ENCODE peak calls at places on chromosomes 12 and 14, in five cellular contexts. Y is IMR-90, A is A549, O is adrenal gland, K is lung. S is an unnamed sample.

GRCh38 chr14:76920572-76921175 is 94.5 kb downstream of the LRRC74A start:
- DNase-seq in A (no peak), O (no peak), K (no peak), Y (no peak), S (no peak)

GRCh38 chr14:55514819-55515470 is 65.1 kb upstream of the KTN1 start:
- DNase-seq in Y (peak; percentile 87), O (no peak), K (no peak), A (no peak), S (peak; percentile 33)

GRCh38 chr12:52523825-52524224 is 3.6 kb upstream of the KRT5 start:
- DNase-seq in Y (no peak), K (no peak), O (no peak), A (no peak), S (no peak)

GRCh38 chr12:2318286-2318685 is 265.5 kb downstream of the CACNA1C start:
- DNase-seq in K (no peak), A (no peak), O (no peak), Y (no peak), S (no peak)

GRCh38 chr14:94689218-94689984 is 77.2 kb downstream of the SERPINA3 start:
- DNase-seq in A (peak; percentile 38), Y (peak; percentile 22), K (peak; percentile 39), O (peak; percentile 50), S (no peak)

GRCh38 chr12:110244829-110245228 is 36.2 kb upstream of the ATP2A2 start:
- DNase-seq in K (no peak), Y (no peak), O (no peak), A (peak; percentile 79), S (no peak)

GRCh38 chr14:34064349-34064748 is 113.5 kb upstream of the EGLN3 start:
- DNase-seq in O (no peak), A (no peak), K (peak; percentile 39), Y (peak; percentile 11), S (no peak)

GRCh38 chr12:124309231-124309630 is 14.3 kb downstream of the RFLNA start:
- DNase-seq in Y (no peak), K (no peak), A (no peak), O (no peak), S (no peak)

GRCh38 chr12:53298154-53298553 is 1.3 kb upstream of the MYG1 start:
- DNase-seq in Y (peak; percentile 97), O (no peak), A (no peak), K (no peak), S (peak; percentile 79)

GRCh38 chr12:78209851-78210493 is 379.3 kb downstream of the NAV3 start:
- DNase-seq in Y (peak; percentile 21), A (no peak), O (no peak), K (no peak), S (no peak)

GRCh38 chr14:35878272-35879140 is 52.4 kb downstream of the BRMS1L start:
- DNase-seq in O (peak; percentile 78), A (peak; percentile 74), K (no peak), Y (peak; percentile 93), S (peak; percentile 68)

GRCh38 chr12:111417784-111418593 is 12.3 kb downstream of the SH2B3 start:
- DNase-seq in Y (no peak), K (no peak), A (no peak), O (no peak), S (no peak)

GRCh38 chr12:93798752-93799151 is 121.6 kb downstream of the CRADD start:
- DNase-seq in K (no peak), A (no peak), O (no peak), Y (no peak), S (no peak)

GRCh38 chr12:26374934-26375333 is 179.6 kb downstream of the SSPN start:
- DNase-seq in K (no peak), Y (peak; percentile 52), A (no peak), O (no peak), S (no peak)

GRCh38 chr12:89893972-89894706 is 185.5 kb upstream of the ATP2B1 start:
- DNase-seq in A (peak; percentile 46), K (no peak), Y (peak; percentile 47), O (no peak), S (no peak)

GRCh38 chr14:73834258-73834620 is 17.4 kb upstream of the PTGR2 start:
- DNase-seq in A (no peak), O (no peak), K (no peak), Y (no peak), S (no peak)

GRCh38 chr12:9276990-9277389 is 68.8 kb upstream of the PZP start:
- DNase-seq in O (no peak), K (no peak), A (no peak), Y (no peak), S (no peak)

GRCh38 chr12:83826112-83826511 is 1086.5 kb downstream of the SLC6A15 start:
- DNase-seq in A (peak; percentile 46), Y (peak; percentile 28), K (no peak), O (peak; percentile 44), S (no peak)

GRCh38 chr12:52216107-52216506 is 16.9 kb upstream of the KRT7 start:
- DNase-seq in O (no peak), K (no peak), Y (peak; percentile 28), A (no peak), S (no peak)

GRCh38 chr12:71533703-71534102 is 94.1 kb downstream of the LGR5 start:
- DNase-seq in A (no peak), Y (no peak), K (no peak), O (no peak), S (no peak)

GRCh38 chr14:89340200-89340667 is 76.8 kb downstream of the FOXN3 start:
- DNase-seq in O (no peak), K (no peak), Y (peak; percentile 75), A (no peak), S (no peak)

GRCh38 chr12:1916396-1917171 is 1.9 kb downstream of the CACNA2D4 start:
- DNase-seq in Y (no peak), K (peak; percentile 25), A (no peak), O (peak; percentile 50), S (no peak)

GRCh38 chr12:122872815-122873361 is 23.0 kb downstream of the VPS37B start:
- DNase-seq in Y (no peak), A (no peak), O (no peak), K (no peak), S (no peak)

GRCh38 chr12:24608637-24609285 is 340.1 kb downstream of the BCAT1 start:
- DNase-seq in K (no peak), Y (peak; percentile 38), O (no peak), A (no peak), S (no peak)

GRCh38 chr12:128992116-128992515 is 138.8 kb downstream of the GLT1D1 start:
- DNase-seq in O (no peak), Y (no peak), A (no peak), K (no peak), S (no peak)

GRCh38 chr14:23494223-23494622 is 24.7 kb downstream of the NGDN start:
- DNase-seq in Y (peak; percentile 48), A (no peak), K (no peak), O (no peak), S (no peak)

GRCh38 chr14:59123975-59124374 is 64.5 kb upstream of the DAAM1 start:
- DNase-seq in A (peak; percentile 21), Y (peak; percentile 49), K (no peak), O (no peak), S (no peak)
- TF ChIP-seq CTCF in A (peak; percentile 57), Y (peak; percentile 63), K (no peak), O (no peak), S (peak; percentile 52)

GRCh38 chr12:48473061-48473460 is 702 bp downstream of the ANP32D start:
- DNase-seq in O (no peak), K (no peak), A (no peak), Y (no peak), S (no peak)
- H3K9me3 ChIP-seq in O (no peaks in the 10 kb centered on the region), K (peaks cover 10% of the 10 kb centered on the region), A (peaks cover 21% of the 10 kb centered on the region), Y (peaks cover 3% of the 10 kb centered on the region), S (no peaks in the 10 kb centered on the region)

GRCh38 chr12:133130038-133130807 is at the start of the genes ZNF10 and ZNF891:
- DNase-seq in O (peak; percentile 97), Y (peak; percentile 96), A (peak; percentile 99), K (peak; percentile 96), S (peak; percentile 90)
- H3K4me3 ChIP-seq in O (peak within 1 kb of the TSS; percentile 10), Y (peak within 1 kb of the TSS; percentile 98), A (peak within 1 kb of the TSS; percentile 70), K (peak within 1 kb of the TSS; percentile 79), S (peak within 1 kb of the TSS; percentile 71)

DNA sequence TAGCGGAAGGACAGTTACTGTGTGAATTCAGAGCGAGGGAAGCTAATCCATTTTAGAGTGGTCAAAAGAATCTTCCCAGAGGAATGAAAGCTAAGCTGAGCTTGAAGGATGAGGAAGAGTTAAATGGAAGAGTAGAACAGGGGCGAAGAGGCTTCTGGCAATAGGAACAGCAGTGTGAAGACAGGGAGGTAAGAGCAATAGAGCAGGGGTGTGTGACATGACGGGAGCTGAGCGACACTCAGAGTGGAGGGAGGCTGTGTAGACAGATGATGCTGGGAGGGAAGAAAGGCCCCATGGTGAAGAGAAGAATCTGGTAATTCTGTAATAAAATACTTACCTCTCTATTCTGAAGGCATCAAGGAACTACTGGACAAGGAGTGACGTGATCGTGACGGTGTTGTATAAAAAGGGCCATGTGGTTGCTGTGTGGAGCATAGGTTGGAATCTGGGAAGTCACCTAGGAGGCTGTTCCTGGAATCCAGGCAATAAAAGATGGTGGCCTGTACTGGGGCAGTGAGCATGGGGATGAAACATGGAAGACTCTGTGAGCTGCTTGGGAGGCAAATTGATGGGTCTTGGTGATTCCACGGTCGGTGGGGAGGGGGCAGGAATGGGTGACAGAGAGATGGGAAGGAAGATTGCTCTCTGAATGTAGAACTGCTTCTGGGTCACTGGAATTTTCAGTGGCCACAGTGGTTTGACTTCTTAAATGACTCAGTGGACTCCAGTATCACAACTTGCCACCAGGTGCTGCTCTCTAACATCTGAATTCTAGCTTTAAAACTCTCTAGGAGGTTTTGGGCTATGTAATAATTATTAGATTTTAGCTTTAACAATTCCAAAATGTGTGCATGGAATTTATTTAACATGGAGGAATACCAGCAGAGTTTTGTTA is 164.1 kb downstream of the ATP23 start:
- DNase-seq in K (no peak), Y (peak; percentile 7), A (peak; percentile 10), O (no peak), S (no peak)
- TF ChIP-seq CTCF in K (no peak), Y (no peak), A (no peak), O (no peak), S (peak; percentile 51)